ENCODE peak calls at places on chromosomes 16 and 17, in eight cellular contexts. One of them, this sample, is unnamed.

GRCh38 chr16:85746431-85747227 is 4.3 kb downstream of the C16orf74 start:
- DNase-seq in aorta: no peak
- DNase-seq in left ventricle myocardium inferior: no peak
- DNase-seq in upper lobe of right lung: no peak
- DNase-seq in fibroblast of lung: peak; percentile 48
- DNase-seq in HCT116: peak; percentile 89
- DNase-seq in breast epithelium: no peak
- DNase-seq in testis: no peak
- DNase-seq in this sample: no peak

GRCh38 chr17:78110363-78111011 is 18.1 kb downstream of the TMC6 start:
- DNase-seq in HCT116: no peak
- DNase-seq in fibroblast of lung: no peak
- DNase-seq in left ventricle myocardium inferior: peak; percentile 42
- DNase-seq in testis: no peak
- DNase-seq in upper lobe of right lung: no peak
- DNase-seq in aorta: peak; percentile 74
- DNase-seq in breast epithelium: no peak
- DNase-seq in this sample: no peak

GRCh38 chr17:78342438-78343098 is 17.3 kb downstream of the SOCS3 start:
- DNase-seq in left ventricle myocardium inferior: peak; percentile 63
- DNase-seq in HCT116: peak; percentile 65
- DNase-seq in fibroblast of lung: peak; percentile 96
- DNase-seq in upper lobe of right lung: peak; percentile 74
- DNase-seq in testis: peak; percentile 64
- DNase-seq in aorta: peak; percentile 91
- DNase-seq in breast epithelium: no peak
- DNase-seq in this sample: no peak

GRCh38 chr16:66605177-66605999 is 884 bp downstream of the CMTM3 start:
- DNase-seq in HCT116: no peak
- DNase-seq in breast epithelium: no peak
- DNase-seq in fibroblast of lung: peak; percentile 63
- DNase-seq in testis: peak; percentile 58
- DNase-seq in aorta: peak; percentile 88
- DNase-seq in upper lobe of right lung: peak; percentile 84
- DNase-seq in left ventricle myocardium inferior: peak; percentile 74
- DNase-seq in this sample: no peak

GRCh38 chr17:57372156-57372555 is 115.8 kb downstream of the MSI2 start:
- DNase-seq in aorta: no peak
- DNase-seq in breast epithelium: no peak
- DNase-seq in fibroblast of lung: peak; percentile 78
- DNase-seq in upper lobe of right lung: no peak
- DNase-seq in left ventricle myocardium inferior: no peak
- DNase-seq in HCT116: peak; percentile 75
- DNase-seq in testis: no peak
- DNase-seq in this sample: no peak

GRCh38 chr16:84518804-84519341 is 14.4 kb upstream of the MEAK7 start:
- DNase-seq in upper lobe of right lung: no peak
- DNase-seq in aorta: peak; percentile 68
- DNase-seq in left ventricle myocardium inferior: no peak
- DNase-seq in breast epithelium: no peak
- DNase-seq in fibroblast of lung: no peak
- DNase-seq in HCT116: no peak
- DNase-seq in testis: no peak
- DNase-seq in this sample: no peak

GRCh38 chr17:49667854-49668253 is 10.0 kb downstream of the SPOP start:
- DNase-seq in aorta: no peak
- DNase-seq in upper lobe of right lung: no peak
- DNase-seq in left ventricle myocardium inferior: no peak
- DNase-seq in HCT116: no peak
- DNase-seq in breast epithelium: no peak
- DNase-seq in fibroblast of lung: no peak
- DNase-seq in testis: no peak
- DNase-seq in this sample: no peak

GRCh38 chr16:3468501-3468900 is 25.0 kb downstream of the NAA60 start:
- DNase-seq in aorta: peak; percentile 42
- DNase-seq in breast epithelium: no peak
- DNase-seq in testis: no peak
- DNase-seq in HCT116: no peak
- DNase-seq in upper lobe of right lung: no peak
- DNase-seq in fibroblast of lung: no peak
- DNase-seq in left ventricle myocardium inferior: no peak
- DNase-seq in this sample: no peak

GRCh38 chr17:60158751-60159478 is 9.1 kb downstream of the CA4 start:
- DNase-seq in left ventricle myocardium inferior: no peak
- DNase-seq in testis: no peak
- DNase-seq in aorta: no peak
- DNase-seq in fibroblast of lung: no peak
- DNase-seq in breast epithelium: no peak
- DNase-seq in HCT116: no peak
- DNase-seq in upper lobe of right lung: no peak
- DNase-seq in this sample: no peak

GRCh38 chr17:55053855-55054254 is 85.3 kb downstream of the STXBP4 start:
- DNase-seq in breast epithelium: no peak
- DNase-seq in aorta: no peak
- DNase-seq in testis: no peak
- DNase-seq in fibroblast of lung: no peak
- DNase-seq in HCT116: no peak
- DNase-seq in left ventricle myocardium inferior: no peak
- DNase-seq in upper lobe of right lung: no peak
- DNase-seq in this sample: no peak

GRCh38 chr17:74325743-74326379 is at the start of gene KIF19:
- DNase-seq in left ventricle myocardium inferior: peak; percentile 56
- DNase-seq in fibroblast of lung: peak; percentile 17
- DNase-seq in upper lobe of right lung: peak; percentile 75
- DNase-seq in breast epithelium: no peak
- DNase-seq in HCT116: no peak
- DNase-seq in testis: peak; percentile 26
- DNase-seq in aorta: peak; percentile 79
- DNase-seq in this sample: no peak

GRCh38 chr16:75238853-75239371 is 12.5 kb downstream of the BCAR1 start:
- DNase-seq in breast epithelium: no peak
- DNase-seq in testis: no peak
- DNase-seq in left ventricle myocardium inferior: no peak
- DNase-seq in aorta: peak; percentile 89
- DNase-seq in fibroblast of lung: no peak
- DNase-seq in upper lobe of right lung: no peak
- DNase-seq in HCT116: no peak
- DNase-seq in this sample: no peak

GRCh38 chr17:37774508-37774907 is 29.6 kb upstream of the HNF1B start:
- DNase-seq in left ventricle myocardium inferior: no peak
- DNase-seq in aorta: no peak
- DNase-seq in upper lobe of right lung: no peak
- DNase-seq in fibroblast of lung: no peak
- DNase-seq in HCT116: no peak
- DNase-seq in testis: no peak
- DNase-seq in breast epithelium: no peak
- DNase-seq in this sample: no peak

GRCh38 chr17:82929011-82929622 is 89.3 kb upstream of the ZNF750 start:
- DNase-seq in testis: no peak
- DNase-seq in HCT116: no peak
- DNase-seq in aorta: peak; percentile 73
- DNase-seq in fibroblast of lung: no peak
- DNase-seq in left ventricle myocardium inferior: peak; percentile 11
- DNase-seq in upper lobe of right lung: peak; percentile 60
- DNase-seq in breast epithelium: no peak
- DNase-seq in this sample: no peak

GRCh38 chr17:78138204-78139060 is 7.8 kb upstream of the C17orf99 start:
- DNase-seq in aorta: no peak
- DNase-seq in left ventricle myocardium inferior: no peak
- DNase-seq in HCT116: no peak
- DNase-seq in breast epithelium: no peak
- DNase-seq in testis: no peak
- DNase-seq in upper lobe of right lung: no peak
- DNase-seq in fibroblast of lung: no peak
- DNase-seq in this sample: no peak

GRCh38 chr17:69574257-69575197 is 160.0 kb downstream of the MAP2K6 start:
- DNase-seq in testis: no peak
- DNase-seq in aorta: no peak
- DNase-seq in left ventricle myocardium inferior: no peak
- DNase-seq in fibroblast of lung: peak; percentile 86
- DNase-seq in HCT116: no peak
- DNase-seq in upper lobe of right lung: no peak
- DNase-seq in breast epithelium: no peak
- DNase-seq in this sample: no peak

GRCh38 chr17:32498362-32498761 is 11.6 kb downstream of the CDK5R1 start:
- DNase-seq in testis: no peak
- DNase-seq in upper lobe of right lung: peak; percentile 32
- DNase-seq in aorta: peak; percentile 22
- DNase-seq in breast epithelium: no peak
- DNase-seq in fibroblast of lung: no peak
- DNase-seq in HCT116: no peak
- DNase-seq in left ventricle myocardium inferior: no peak
- DNase-seq in this sample: no peak

GRCh38 chr17:3029213-3029913 is 34.0 kb downstream of the OR1D5 start:
- DNase-seq in fibroblast of lung: no peak
- DNase-seq in upper lobe of right lung: peak; percentile 25
- DNase-seq in testis: no peak
- DNase-seq in breast epithelium: no peak
- DNase-seq in HCT116: no peak
- DNase-seq in left ventricle myocardium inferior: peak; percentile 72
- DNase-seq in aorta: peak; percentile 51
- DNase-seq in this sample: no peak

GRCh38 chr16:65178151-65178550 is 56.3 kb upstream of the CDH11 start:
- DNase-seq in fibroblast of lung: peak; percentile 68
- DNase-seq in aorta: no peak
- DNase-seq in breast epithelium: no peak
- DNase-seq in upper lobe of right lung: no peak
- DNase-seq in HCT116: no peak
- DNase-seq in testis: no peak
- DNase-seq in left ventricle myocardium inferior: no peak
- DNase-seq in this sample: no peak

DNA sequence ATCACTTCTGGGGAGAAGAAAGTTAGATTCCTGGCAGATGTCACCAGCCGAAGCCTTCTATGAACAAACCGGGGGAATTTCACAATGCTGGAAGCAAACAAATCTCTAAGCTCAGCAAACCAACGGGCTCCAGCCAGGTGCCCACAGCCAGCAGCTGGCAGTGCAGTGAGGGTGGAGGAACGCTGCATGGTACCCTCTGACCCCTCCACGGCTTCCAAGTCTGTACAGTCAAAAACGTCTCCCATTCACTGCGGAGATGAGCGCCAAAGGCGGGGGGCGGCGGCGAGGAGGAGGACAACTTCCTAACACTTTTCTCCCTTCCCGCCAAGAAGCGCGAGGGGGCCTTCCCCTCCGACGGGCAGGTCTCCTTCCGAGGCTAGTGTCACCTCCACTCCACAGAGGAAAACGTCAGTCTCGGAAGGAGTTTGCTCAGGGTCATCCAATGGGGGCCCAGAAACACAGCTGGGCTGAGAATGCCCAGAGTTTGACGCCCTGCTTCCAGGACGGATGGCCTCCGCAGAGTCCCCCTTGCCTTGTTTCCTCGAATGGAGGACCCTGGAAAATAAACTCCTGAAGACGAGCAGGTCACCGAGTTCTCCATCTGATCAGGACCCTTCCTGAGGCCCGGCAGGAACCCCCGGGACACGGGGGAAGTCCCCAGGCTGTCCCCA is 855 bp downstream of the ZNF598 start:
- DNase-seq in aorta: no peak
- DNase-seq in HCT116: no peak
- DNase-seq in fibroblast of lung: no peak
- DNase-seq in left ventricle myocardium inferior: peak; percentile 17
- DNase-seq in testis: no peak
- DNase-seq in breast epithelium: no peak
- DNase-seq in upper lobe of right lung: no peak
- DNase-seq in this sample: no peak
- H3K27ac ChIP-seq in aorta: no peak overlapping the region
- H3K27ac ChIP-seq in HCT116: peak overlapping the region; percentile 92
- H3K27ac ChIP-seq in fibroblast of lung: peak overlapping the region; percentile 85
- H3K27ac ChIP-seq in left ventricle myocardium inferior: peak overlapping the region; percentile 91
- H3K27ac ChIP-seq in testis: peak overlapping the region; percentile 72
- H3K27ac ChIP-seq in breast epithelium: peak overlapping the region; percentile 92
- H3K27ac ChIP-seq in upper lobe of right lung: peak overlapping the region; percentile 95
- H3K27ac ChIP-seq in this sample: peak overlapping the region; percentile 96

DNA sequence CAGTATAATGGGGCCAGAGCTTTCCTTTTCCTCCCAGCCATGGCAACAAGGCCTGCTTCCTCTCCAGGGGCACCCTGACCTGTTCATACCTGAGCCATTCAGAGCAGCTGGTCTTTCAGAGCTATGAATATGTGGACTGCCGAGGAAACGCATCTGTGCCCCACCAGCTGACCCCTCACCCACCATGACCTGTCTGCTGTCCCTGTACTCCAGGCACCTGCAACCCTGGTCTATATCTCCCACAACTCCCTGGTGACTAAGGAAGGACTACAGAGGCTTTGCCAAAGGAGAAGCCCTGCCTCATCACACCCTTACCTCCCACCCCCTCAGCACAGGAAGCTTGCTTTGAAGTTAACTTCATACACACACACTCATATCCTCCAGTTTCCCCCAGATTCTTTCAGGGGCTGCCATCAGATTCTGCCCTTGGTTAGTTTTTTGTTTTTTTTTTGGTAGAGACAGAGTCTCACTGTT is 6.0 kb downstream of the TMEM106A start:
- DNase-seq in left ventricle myocardium inferior: no peak
- DNase-seq in HCT116: no peak
- DNase-seq in testis: no peak
- DNase-seq in breast epithelium: peak; percentile 11
- DNase-seq in aorta: no peak
- DNase-seq in upper lobe of right lung: peak; percentile 25
- DNase-seq in fibroblast of lung: no peak
- DNase-seq in this sample: no peak
- H3K36me3 ChIP-seq in left ventricle myocardium inferior: peaks cover 28% of the 10 kb centered on the region
- H3K36me3 ChIP-seq in HCT116: no peaks in the 10 kb centered on the region
- H3K36me3 ChIP-seq in testis: no peaks in the 10 kb centered on the region
- H3K36me3 ChIP-seq in breast epithelium: no peaks in the 10 kb centered on the region
- H3K36me3 ChIP-seq in aorta: no peaks in the 10 kb centered on the region
- H3K36me3 ChIP-seq in upper lobe of right lung: peaks cover 22% of the 10 kb centered on the region
- H3K36me3 ChIP-seq in fibroblast of lung: peaks cover 11% of the 10 kb centered on the region
- H3K36me3 ChIP-seq in this sample: peaks cover 42% of the 10 kb centered on the region

DNA sequence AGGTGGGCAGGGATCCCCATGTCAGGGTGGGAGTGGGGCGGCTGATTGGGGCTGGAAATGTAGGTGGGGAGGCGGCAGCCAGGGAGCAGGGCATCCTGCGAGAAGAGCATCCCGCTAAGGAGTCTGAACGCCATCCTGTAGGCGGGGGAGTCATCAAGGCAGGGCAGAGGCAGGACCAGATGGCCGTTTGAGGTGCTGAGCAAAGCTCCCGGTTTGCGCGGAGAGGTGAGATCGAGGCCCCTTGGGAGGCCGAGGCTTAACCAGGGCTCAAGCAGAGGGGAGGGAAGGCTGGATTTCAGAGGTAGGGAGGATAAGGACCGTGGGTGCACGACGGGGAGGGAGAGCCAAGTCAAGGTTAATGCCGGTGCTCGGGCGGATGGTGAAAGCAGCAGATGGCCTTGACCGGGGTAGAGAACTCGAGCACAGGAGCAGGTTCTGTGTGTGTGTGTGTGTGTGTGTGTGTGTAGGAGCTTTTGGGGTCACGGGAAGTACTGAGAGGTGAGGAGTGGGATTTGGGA is 472 bp upstream of the NME2 start:
- DNase-seq in testis: no peak
- DNase-seq in fibroblast of lung: peak; percentile 47
- DNase-seq in breast epithelium: no peak
- DNase-seq in upper lobe of right lung: no peak
- DNase-seq in left ventricle myocardium inferior: no peak
- DNase-seq in HCT116: no peak
- DNase-seq in aorta: no peak
- DNase-seq in this sample: no peak
- H3K4me3 ChIP-seq in testis: peak overlapping the region; percentile 77
- H3K4me3 ChIP-seq in fibroblast of lung: peak overlapping the region; percentile 92
- H3K4me3 ChIP-seq in breast epithelium: peak overlapping the region; percentile 94
- H3K4me3 ChIP-seq in upper lobe of right lung: peak overlapping the region; percentile 91
- H3K4me3 ChIP-seq in left ventricle myocardium inferior: peak overlapping the region; percentile 99
- H3K4me3 ChIP-seq in HCT116: peak overlapping the region; percentile 91
- H3K4me3 ChIP-seq in aorta: peak overlapping the region; percentile 57
- H3K4me3 ChIP-seq in this sample: peak overlapping the region; percentile 93

GRCh38 chr17:72119280-72119962 is 1.4 kb upstream of the SOX9 start:
- DNase-seq in aorta: no peak
- DNase-seq in upper lobe of right lung: no peak
- DNase-seq in breast epithelium: no peak
- DNase-seq in fibroblast of lung: no peak
- DNase-seq in left ventricle myocardium inferior: no peak
- DNase-seq in testis: no peak
- DNase-seq in HCT116: no peak
- DNase-seq in this sample: no peak
- H3K27ac ChIP-seq in aorta: no peak overlapping the region
- H3K27ac ChIP-seq in upper lobe of right lung: no peak overlapping the region
- H3K27ac ChIP-seq in breast epithelium: peak overlapping the region; percentile 93
- H3K27ac ChIP-seq in fibroblast of lung: peak overlapping the region; percentile 22
- H3K27ac ChIP-seq in left ventricle myocardium inferior: peak overlapping the region; percentile 85
- H3K27ac ChIP-seq in testis: no peak overlapping the region
- H3K27ac ChIP-seq in HCT116: peak overlapping the region; percentile 45
- H3K27ac ChIP-seq in this sample: no peak overlapping the region

This sample was measured in esophagus muscularis mucosa.